ENCODE peak calls at places on chromosomes 2 and 18, in four cellular contexts. F is HCT116, D is mesendoderm, H is fibroblast of lung. G is an unnamed sample.

GRCh38 chr2:10451819-10452218 is 3.7 kb upstream of the ODC1 start:
- DNase-seq in H (no peak), F (no peak), D (no peak), G (no peak)

GRCh38 chr18:55592106-55592505 is 4.1 kb upstream of the TCF4 start:
- DNase-seq in F (no peak), D (peak), H (no peak), G (no peak)

GRCh38 chr2:227661827-227662226 is 4.8 kb upstream of the SCYGR5 start:
- DNase-seq in F (no peak), D (no peak), H (peak), G (no peak)

GRCh38 chr18:79851981-79852380 is 54.2 kb downstream of the KCNG2 start:
- DNase-seq in F (no peak), D (no peak), H (no peak), G (no peak)

GRCh38 chr2:111185496-111186022 is 64.8 kb downstream of the BCL2L11 start:
- DNase-seq in H (no peak), F (no peak), D (peak), G (no peak)

GRCh38 chr2:17506736-17507616 is 11.3 kb downstream of the RAD51AP2 start:
- DNase-seq in F (peak), H (peak), D (peak), G (no peak)

GRCh38 chr2:218961229-218961628 is 1.8 kb downstream of the CDK5R2 start:
- DNase-seq in F (no peak), D (no peak), H (no peak), G (no peak)

GRCh38 chr2:69933839-69934613 is 19.1 kb downstream of the MXD1 start:
- DNase-seq in D (no peak), H (peak), F (no peak), G (no peak)

GRCh38 chr2:49973917-49974368 is 819.6 kb upstream of the FSHR start:
- DNase-seq in D (peak), H (peak), F (no peak), G (no peak)

DNA sequence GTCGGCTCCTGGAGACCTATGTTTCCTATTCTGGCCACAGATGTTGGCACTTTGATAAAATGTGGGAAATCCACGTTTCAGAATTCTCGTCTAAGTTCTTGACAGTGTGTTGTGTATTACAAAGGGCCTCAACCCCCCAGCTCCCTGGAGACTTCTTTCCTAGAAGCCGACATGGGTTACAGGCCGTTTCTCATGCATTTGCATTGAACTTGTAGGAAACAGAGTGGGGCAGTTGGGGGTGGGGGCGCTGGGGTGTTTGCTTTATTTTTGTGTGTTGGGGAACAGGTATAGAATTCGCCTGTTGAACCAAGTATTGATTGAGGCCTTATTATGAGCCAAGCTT is 104.0 kb downstream of the CABLES1 start:
- DNase-seq in F (no peak), D (no peak), H (no peak), G (no peak)
- H3K27ac ChIP-seq in F (no peak), D (no peak), H (no peak), G (no peak)

GRCh38 chr18:45801396-45802004 is 24.0 kb upstream of the SIGLEC15 start:
- DNase-seq in H (no peak), F (no peak), D (no peak), G (no peak)
- H3K9ac ChIP-seq in H (no peak), F (peak), D (no peak), G (no peak)

DNA sequence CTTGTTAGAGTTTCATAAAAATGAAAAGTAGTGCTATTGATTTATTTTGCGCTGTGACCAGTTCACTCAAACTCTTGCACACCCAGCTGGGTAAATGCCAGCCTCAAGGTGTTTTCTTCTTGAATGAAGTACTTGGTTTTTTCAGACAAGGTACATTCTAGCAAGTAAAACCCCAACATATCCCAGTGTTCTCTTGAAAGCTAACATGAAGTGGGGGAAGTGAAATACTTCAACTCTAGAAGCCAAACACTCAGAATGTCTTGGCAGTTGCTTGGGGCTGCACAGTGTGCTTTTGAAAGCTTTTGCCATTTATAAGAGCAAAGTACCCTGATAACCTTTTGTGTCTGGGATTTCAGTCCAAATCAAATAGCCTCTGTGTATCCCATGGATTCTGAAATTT is 13.4 kb downstream of the NPAS2 start:
- DNase-seq in H (no peak), D (no peak), F (no peak), G (no peak)
- H3K27ac ChIP-seq in H (no peak), D (no peak), F (no peak), G (no peak)

GRCh38 chr2:54763636-54764291 is 40.3 kb downstream of the EML6 start:
- DNase-seq in D (peak), H (no peak), F (no peak), G (no peak)
- H3K9ac ChIP-seq in D (no peak), H (no peak), F (no peak), G (no peak)

GRCh38 chr18:65606551-65607130 is 144.2 kb upstream of the CDH7 start:
- DNase-seq in F (no peak), D (no peak), H (no peak), G (peak)

GRCh38 chr18:65607161-65607560 is 143.7 kb upstream of the CDH7 start:
- DNase-seq in H (no peak), F (no peak), D (peak), G (peak)

GRCh38 chr18:65608471-65608870 is 142.3 kb upstream of the CDH7 start:
- DNase-seq in D (no peak), H (no peak), F (no peak), G (no peak)

DNA sequence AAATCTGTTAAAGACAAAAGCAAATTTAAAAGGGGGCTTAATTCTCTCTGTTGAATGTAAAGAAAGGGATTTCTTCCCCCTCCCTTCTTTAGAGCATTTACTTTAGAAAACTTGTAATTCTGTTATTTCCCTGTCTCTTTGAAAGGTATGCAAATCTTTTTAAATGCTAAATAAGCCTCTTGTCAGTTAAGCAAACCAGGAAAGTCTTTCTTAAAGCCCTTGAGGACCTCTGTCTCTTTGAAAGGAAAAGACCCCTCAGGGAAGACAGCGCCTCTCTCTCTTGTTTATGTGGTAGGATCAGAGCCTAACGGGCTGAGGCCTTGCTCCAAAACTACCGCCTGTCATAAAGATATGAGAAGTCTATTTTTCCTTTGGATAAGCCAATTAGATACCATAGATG is 139.9 kb upstream of the CDH7 start:
- DNase-seq in D (peak), H (no peak), F (no peak), G (peak)
- H3K27ac ChIP-seq in D (no peak), H (no peak), F (no peak), G (peak)

G was measured in SK-N-MC.